ENCODE peak calls at places on chromosomes 2 and 18, in four cellular contexts. U is H9, G is HCT116, J is GM12878. Q is an unnamed sample.

GRCh38 chr18:70288171-70288850 is 534 bp upstream of the SOCS6 start:
- DNase-seq in G (no peak), U (peak), J (no peak), Q (no peak)

GRCh38 chr2:47015206-47015605 is 99.6 kb upstream of the MCFD2 start:
- DNase-seq in U (no peak), G (no peak), J (no peak), Q (no peak)

GRCh38 chr2:79235135-79235534 is 75.6 kb upstream of the REG3A start:
- DNase-seq in J (no peak), G (no peak), U (no peak), Q (no peak)

GRCh38 chr2:236052926-236053846 is 115.0 kb downstream of the GBX2 start:
- DNase-seq in U (peak), J (no peak), G (no peak), Q (no peak)

GRCh38 chr2:106158871-106159270 is 35.2 kb downstream of the UXS1 start:
- DNase-seq in G (no peak), U (no peak), J (no peak), Q (no peak)

GRCh38 chr2:11758639-11759038 is 12.2 kb downstream of the LPIN1 start:
- DNase-seq in J (no peak), U (no peak), G (no peak), Q (no peak)

GRCh38 chr2:207432471-207432870 is 97.3 kb upstream of the CREB1 start:
- DNase-seq in U (no peak), J (no peak), G (no peak), Q (no peak)

GRCh38 chr2:31238906-31239841 is 5.2 kb downstream of the EHD3 start:
- DNase-seq in G (no peak), U (peak), J (no peak), Q (no peak)

GRCh38 chr2:47232738-47233415 is 77.8 kb upstream of the STPG4 start:
- DNase-seq in G (no peak), J (no peak), U (no peak), Q (peak)

GRCh38 chr2:136765736-136766323 is 485 bp downstream of the THSD7B start:
- DNase-seq in J (no peak), G (no peak), U (peak), Q (no peak)

GRCh38 chr2:16247371-16248177 is 307.2 kb downstream of the MYCN start:
- DNase-seq in U (no peak), J (no peak), G (no peak), Q (no peak)

GRCh38 chr2:147630585-147630984 is 214.2 kb upstream of the ACVR2A start:
- DNase-seq in G (no peak), U (no peak), J (no peak), Q (peak)

GRCh38 chr2:224284134-224284946 is 117.6 kb downstream of the FAM124B start:
- DNase-seq in U (peak), J (no peak), G (peak), Q (no peak)

GRCh38 chr2:17976871-17977746 is 98.6 kb downstream of the KCNS3 start:
- DNase-seq in U (no peak), G (no peak), J (no peak), Q (peak)

DNA sequence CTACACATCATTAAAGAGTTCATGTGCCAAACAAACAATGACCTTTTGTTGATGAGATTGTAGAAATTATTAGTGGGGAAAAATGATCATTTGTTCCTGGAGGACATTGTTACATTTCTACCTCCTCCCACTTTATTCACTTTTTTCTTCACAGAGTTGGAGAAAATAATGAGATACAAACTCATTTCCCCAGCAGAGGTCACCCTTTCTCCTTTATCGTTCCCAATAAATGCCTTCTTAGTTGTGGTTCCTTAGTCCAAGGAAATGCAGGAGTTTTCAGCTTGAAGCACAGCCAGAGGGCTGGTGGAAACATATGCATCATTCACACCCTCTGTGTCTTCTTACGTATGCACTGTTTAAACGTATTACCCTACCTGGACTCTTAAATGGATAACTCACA is 108.8 kb downstream of the SLC4A3 start:
- DNase-seq in G (peak), U (no peak), J (no peak), Q (peak)
- TF ChIP-seq CTCF in G (peak), U (peak), J (peak), Q (peak)

DNA sequence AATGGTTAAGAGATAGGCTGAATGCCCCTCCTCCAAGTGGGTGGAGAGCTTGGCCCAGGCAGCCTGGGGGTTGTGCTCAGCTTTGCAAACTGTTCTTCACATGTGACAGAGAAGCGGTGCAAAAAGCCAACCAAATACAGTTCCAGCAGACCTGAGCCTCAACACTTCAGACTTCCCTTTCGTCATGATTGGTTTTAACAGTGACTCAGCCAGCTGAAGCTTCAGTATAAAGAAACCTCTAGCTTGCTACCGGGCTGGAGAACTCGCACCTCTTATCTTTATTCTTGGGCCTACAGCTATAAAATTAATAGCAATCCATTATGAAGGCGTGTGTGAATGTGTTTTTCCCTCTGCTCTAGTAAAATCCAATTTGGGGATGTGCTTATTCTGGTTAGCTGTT is 20.0 kb downstream of the SETBP1 start:
- DNase-seq in U (no peak), J (no peak), G (no peak), Q (peak)
- H3K9ac ChIP-seq in U (no peak), J (no peak), G (no peak), Q (no peak)

GRCh38 chr2:150624001-150624401 is 136.5 kb upstream of the RND3 start:
- DNase-seq in J (peak), G (no peak), U (no peak), Q (peak)

GRCh38 chr2:150619607-150620330 is 132.3 kb upstream of the RND3 start:
- DNase-seq in J (no peak), U (no peak), G (no peak), Q (peak)

GRCh38 chr2:150620371-150620770 is 132.9 kb upstream of the RND3 start:
- DNase-seq in G (no peak), J (no peak), U (no peak), Q (no peak)

GRCh38 chr2:150620860-150621259 is 133.4 kb upstream of the RND3 start:
- DNase-seq in G (no peak), J (no peak), U (no peak), Q (peak)

GRCh38 chr2:150621800-150622199 is 134.3 kb upstream of the RND3 start:
- DNase-seq in G (no peak), J (no peak), U (no peak), Q (peak)
- H3K27ac ChIP-seq in G (no peak), J (no peak), U (no peak), Q (peak)

GRCh38 chr2:240451108-240451611 is 15.7 kb downstream of the GPC1 start:
- DNase-seq in U (no peak), J (no peak), G (no peak), Q (no peak)
- TF ChIP-seq CTCF in U (no peak), J (no peak), G (peak), Q (peak)

GRCh38 chr2:119425119-119425405 is 6.6 kb upstream of the TMEM37 start:
- DNase-seq in J (no peak), G (no peak), U (no peak), Q (no peak)
- H3K9ac ChIP-seq in J (no peak), G (no peak), U (no peak), Q (no peak)

GRCh38 chr2:241364781-241365180 is 8.7 kb downstream of the FARP2 start:
- DNase-seq in J (no peak), U (no peak), G (no peak), Q (no peak)
- H3K27ac ChIP-seq in J (no peak), U (no peak), G (no peak), Q (no peak)

GRCh38 chr2:130724455-130724854 is 4.4 kb upstream of the GPR148 start:
- DNase-seq in U (no peak), J (no peak), G (no peak), Q (no peak)

GRCh38 chr2:130720528-130720927 is 8.3 kb upstream of the GPR148 start:
- DNase-seq in G (no peak), J (no peak), U (no peak), Q (no peak)

GRCh38 chr2:130720036-130720435 is 8.8 kb upstream of the GPR148 start:
- DNase-seq in U (no peak), J (no peak), G (no peak), Q (no peak)
- TF ChIP-seq CTCF in U (no peak), J (no peak), G (no peak), Q (no peak)

DNA sequence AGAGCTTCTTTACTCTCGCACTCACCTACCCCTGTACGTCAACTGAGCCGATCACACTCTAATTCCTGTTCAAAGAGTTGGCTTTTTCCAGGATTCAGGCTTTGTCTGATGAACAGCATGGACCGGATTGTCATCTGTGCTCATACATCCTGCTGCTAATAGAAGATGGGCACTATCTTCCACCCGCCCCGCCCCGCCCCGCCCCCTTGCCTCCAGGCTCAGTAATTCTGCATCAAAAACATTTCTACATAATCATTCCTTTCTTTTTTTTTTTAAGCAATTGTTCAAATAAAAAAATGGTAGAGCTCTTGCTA is 12.0 kb downstream of the G6PC2 start:
- DNase-seq in J (no peak), G (no peak), U (no peak), Q (no peak)
- H3K9ac ChIP-seq in J (no peak), G (no peak), U (no peak), Q (peak)

GRCh38 chr2:218317232-218317630 is 24.9 kb upstream of the TMBIM1 start:
- DNase-seq in J (no peak), G (no peak), U (no peak), Q (no peak)
- H3K27ac ChIP-seq in J (no peak), G (no peak), U (no peak), Q (no peak)

GRCh38 chr2:102166189-102166845 is 20.5 kb upstream of the IL1RL2 start:
- DNase-seq in U (no peak), G (no peak), J (no peak), Q (peak)
- TF ChIP-seq CTCF in U (peak), G (peak), J (no peak), Q (peak)